ENCODE peak calls at places on chromosomes 6 and 20, in six cellular contexts. L is activated CD4-positive, CD25-positive, alpha-beta regulatory T cell treated with anti-CD3 and anti-CD28 coated beads, Interleukin-2, amount 50 U/mL, for 16 hours; R is activated naive CD8-positive, alpha-beta T cell treated with anti-CD3 and anti-CD28 coated beads, Interleukin-2, amount 10 ng/mL, durations not matched to agents 7 days and 5 days; K is astrocyte of the spinal cord; O is GM04504; U is H54. B is an unnamed sample.

GRCh38 chr20:36969478-36970186 is 18.1 kb upstream of the SAMHD1 start:
- DNase-seq in U (no peak), O (no peak), L (peak), K (no peak), R (no peak), B (no peak)

GRCh38 chr6:46220351-46221220 is 49.8 kb upstream of the ENPP5 start:
- DNase-seq in L (no peak), U (no peak), K (no peak), O (no peak), R (no peak), B (no peak)

GRCh38 chr20:38342196-38342595 is 4.1 kb upstream of the LBP start:
- DNase-seq in K (no peak), U (no peak), O (no peak), L (no peak), R (no peak), B (no peak)

GRCh38 chr6:20633566-20634340 is 99.5 kb downstream of the CDKAL1 start:
- DNase-seq in U (no peak), R (no peak), K (no peak), O (no peak), L (no peak), B (no peak)

GRCh38 chr6:63663147-63663877 is 27.7 kb downstream of the PHF3 start:
- DNase-seq in R (no peak), U (peak), K (peak), O (peak), L (no peak), B (peak)

GRCh38 chr6:56593801-56594318 is 48.8 kb downstream of the DST start:
- DNase-seq in L (no peak), O (no peak), U (no peak), R (no peak), K (no peak), B (no peak)

GRCh38 chr6:52376763-52377162 is 14.8 kb downstream of the PAQR8 start:
- DNase-seq in K (no peak), L (no peak), R (no peak), U (no peak), O (no peak), B (no peak)

GRCh38 chr20:62778601-62779416 is 17.5 kb upstream of the MRGBP start:
- DNase-seq in U (no peak), L (no peak), O (no peak), R (no peak), K (no peak), B (no peak)